ENCODE peak calls at places on chromosome 3, in seven cellular contexts. D is WERI-Rb-1, T is HCT116, J is GM10248, V is A549, F is IMR-90, L is fibroblast of the aortic adventitia. O is an unnamed sample.

GRCh38 chr3:58572013-58572633 is 5.1 kb downstream of the FAM107A start:
- DNase-seq in D (no peak), T (no peak), J (no peak), V (no peak), F (no peak), L (no peak), O (no peak)

GRCh38 chr3:7322957-7323679 is 462.2 kb downstream of the GRM7 start:
- DNase-seq in D (no peak), T (no peak), J (no peak), V (no peak), F (no peak), L (no peak), O (no peak)

GRCh38 chr3:140316895-140317400 is 360.9 kb upstream of the TRIM42 start:
- DNase-seq in D (no peak), T (no peak), J (no peak), V (no peak), F (no peak), L (no peak), O (no peak)

GRCh38 chr3:132448211-132448961 is 31.1 kb downstream of the DNAJC13 start:
- DNase-seq in D (no peak), T (no peak), J (no peak), V (no peak), F (peak), L (peak), O (no peak)

GRCh38 chr3:82641701-82642100 is 880.3 kb upstream of the GBE1 start:
- DNase-seq in D (no peak), T (no peak), J (no peak), V (no peak), F (no peak), L (no peak), O (no peak)

GRCh38 chr3:51390186-51390585 is 899 bp upstream of the RBM15B start:
- DNase-seq in D (no peak), T (no peak), J (no peak), V (no peak), F (no peak), L (no peak), O (no peak)

GRCh38 chr3:185176756-185177359 is 24.0 kb upstream of the C3orf70 start:
- DNase-seq in D (peak), T (peak), J (peak), V (peak), F (peak), L (peak), O (peak)

GRCh38 chr3:159852821-159853505 is 135.7 kb upstream of the IL12A start:
- DNase-seq in D (peak), T (no peak), J (no peak), V (no peak), F (peak), L (peak), O (no peak)

GRCh38 chr3:100516843-100517242 is 24.4 kb downstream of the TMEM45A start:
- DNase-seq in D (no peak), T (no peak), J (no peak), V (no peak), F (peak), L (peak), O (no peak)

GRCh38 chr3:81871358-81872152 is 110.1 kb upstream of the GBE1 start:
- DNase-seq in D (no peak), T (no peak), J (no peak), V (no peak), F (no peak), L (peak), O (no peak)

GRCh38 chr3:15535757-15536156 is 14.3 kb upstream of the COLQ start:
- DNase-seq in D (no peak), T (no peak), J (peak), V (no peak), F (peak), L (no peak), O (peak)

GRCh38 chr3:32138545-32139104 is 32.2 kb downstream of the GPD1L start:
- DNase-seq in D (no peak), T (no peak), J (no peak), V (no peak), F (peak), L (no peak), O (no peak)

GRCh38 chr3:11969986-11970385 is 34.2 kb upstream of the SYN2 start:
- DNase-seq in D (peak), T (no peak), J (no peak), V (no peak), F (no peak), L (no peak), O (no peak)

GRCh38 chr3:115792206-115792955 is 169.1 kb downstream of the GAP43 start:
- DNase-seq in D (no peak), T (no peak), J (peak), V (peak), F (peak), L (peak), O (no peak)

GRCh38 chr3:183400352-183400751 is 28.1 kb downstream of the MCF2L2 start:
- DNase-seq in D (peak), T (no peak), J (no peak), V (no peak), F (no peak), L (no peak), O (no peak)

GRCh38 chr3:111720681-111721380 is 125.7 kb upstream of the ZBED2 start:
- DNase-seq in D (no peak), T (no peak), J (no peak), V (no peak), F (no peak), L (no peak), O (no peak)

GRCh38 chr3:45406812-45407211 is 18.4 kb downstream of the LARS2 start:
- DNase-seq in D (no peak), T (no peak), J (no peak), V (no peak), F (no peak), L (no peak), O (no peak)

GRCh38 chr3:16132926-16133325 is 41.6 kb upstream of the GALNT15 start:
- DNase-seq in D (peak), T (no peak), J (no peak), V (no peak), F (peak), L (peak), O (no peak)

GRCh38 chr3:127446756-127447155 is 143.8 kb downstream of the TPRA1 start:
- DNase-seq in D (no peak), T (no peak), J (no peak), V (no peak), F (no peak), L (no peak), O (peak)

GRCh38 chr3:53938645-53939044 is 47.0 kb upstream of the SELENOK start:
- DNase-seq in D (peak), T (peak), J (peak), V (peak), F (peak), L (peak), O (no peak)

GRCh38 chr3:184320099-184320445 is 5.7 kb downstream of the EIF4G1 start:
- DNase-seq in D (no peak), T (peak), J (peak), V (peak), F (peak), L (peak), O (peak)

GRCh38 chr3:47266709-47267489 is 15.7 kb downstream of the KIF9 start:
- DNase-seq in D (no peak), T (peak), J (peak), V (peak), F (peak), L (peak), O (no peak)

GRCh38 chr3:40079845-40080240 is 229.7 kb upstream of the EIF1B start:
- DNase-seq in D (no peak), T (no peak), J (no peak), V (no peak), F (no peak), L (peak), O (no peak)

GRCh38 chr3:15331072-15331605 is 1.2 kb downstream of the SH3BP5 start:
- DNase-seq in D (no peak), T (no peak), J (no peak), V (no peak), F (no peak), L (no peak), O (no peak)

GRCh38 chr3:5023777-5024346 is 44.6 kb downstream of the BHLHE40 start:
- DNase-seq in D (no peak), T (no peak), J (no peak), V (no peak), F (no peak), L (no peak), O (no peak)

GRCh38 chr3:125004196-125004595 is 51.6 kb downstream of the HEG1 start:
- DNase-seq in D (no peak), T (no peak), J (no peak), V (no peak), F (peak), L (no peak), O (no peak)

GRCh38 chr3:140834266-140835037 is 107.2 kb upstream of the SLC25A36 start:
- DNase-seq in D (no peak), T (no peak), J (no peak), V (peak), F (no peak), L (no peak), O (no peak)

GRCh38 chr3:38811822-38812221 is 4.2 kb downstream of the SCN10A start:
- DNase-seq in D (no peak), T (no peak), J (no peak), V (no peak), F (no peak), L (no peak), O (no peak)

GRCh38 chr3:29764059-29764458 is 483.2 kb downstream of the RBMS3 start:
- DNase-seq in D (no peak), T (no peak), J (no peak), V (no peak), F (peak), L (peak), O (no peak)

GRCh38 chr3:72810659-72811434 is 37.4 kb downstream of the SHQ1 start:
- DNase-seq in D (no peak), T (no peak), J (no peak), V (no peak), F (peak), L (peak), O (no peak)

GRCh38 chr3:158808697-158809096 is 6.8 kb downstream of the MFSD1 start:
- DNase-seq in D (no peak), T (no peak), J (no peak), V (no peak), F (peak), L (peak), O (no peak)

GRCh38 chr3:141278196-141279073 is 46.8 kb downstream of the PXYLP1 start:
- DNase-seq in D (no peak), T (no peak), J (no peak), V (no peak), F (no peak), L (no peak), O (peak)

GRCh38 chr3:41424543-41425300 is 225.4 kb downstream of the CTNNB1 start:
- DNase-seq in D (no peak), T (no peak), J (no peak), V (no peak), F (no peak), L (no peak), O (no peak)

GRCh38 chr3:37024820-37025405 is 31.6 kb downstream of the MLH1 start:
- DNase-seq in D (no peak), T (no peak), J (no peak), V (peak), F (no peak), L (no peak), O (no peak)

GRCh38 chr3:42497009-42497731 is 5.3 kb upstream of the VIPR1 start:
- DNase-seq in D (peak), T (peak), J (no peak), V (peak), F (peak), L (peak), O (peak)

GRCh38 chr3:6716374-6716773 is 144.5 kb upstream of the GRM7 start:
- DNase-seq in D (no peak), T (no peak), J (no peak), V (no peak), F (no peak), L (no peak), O (no peak)

GRCh38 chr3:134606033-134607025 is 44.5 kb downstream of the KY start:
- DNase-seq in D (no peak), T (no peak), J (no peak), V (no peak), F (no peak), L (peak), O (peak)

GRCh38 chr3:130679218-130679617 is 67.4 kb downstream of the PIK3R4 start:
- DNase-seq in D (no peak), T (no peak), J (no peak), V (no peak), F (no peak), L (no peak), O (no peak)

GRCh38 chr3:134640872-134641470 is 9.9 kb downstream of the KY start:
- DNase-seq in D (peak), T (peak), J (no peak), V (peak), F (peak), L (peak), O (peak)

GRCh38 chr3:57006949-57007419 is 53.5 kb upstream of the SPATA12 start:
- DNase-seq in D (no peak), T (peak), J (no peak), V (no peak), F (peak), L (peak), O (no peak)

GRCh38 chr3:170603770-170604510 is 18.1 kb upstream of the SLC7A14 start:
- DNase-seq in D (no peak), T (no peak), J (no peak), V (no peak), F (peak), L (peak), O (no peak)
- TF ChIP-seq CTCF in D (no peak), T (no peak), J (no peak), V (no peak), F (no peak), L (no peak), O (no peak)

GRCh38 chr3:10338164-10338470 is 17.2 kb upstream of the SEC13 start:
- DNase-seq in D (no peak), T (no peak), J (no peak), V (no peak), F (no peak), L (no peak), O (no peak)

GRCh38 chr3:10338591-10339369 is 17.9 kb upstream of the SEC13 start:
- DNase-seq in D (no peak), T (no peak), J (no peak), V (no peak), F (no peak), L (no peak), O (no peak)

GRCh38 chr3:10336761-10337160 is 15.8 kb upstream of the SEC13 start:
- DNase-seq in D (no peak), T (no peak), J (no peak), V (no peak), F (no peak), L (no peak), O (no peak)

GRCh38 chr3:10335871-10336622 is 15.1 kb upstream of the SEC13 start:
- DNase-seq in D (no peak), T (no peak), J (no peak), V (no peak), F (no peak), L (no peak), O (no peak)

DNA sequence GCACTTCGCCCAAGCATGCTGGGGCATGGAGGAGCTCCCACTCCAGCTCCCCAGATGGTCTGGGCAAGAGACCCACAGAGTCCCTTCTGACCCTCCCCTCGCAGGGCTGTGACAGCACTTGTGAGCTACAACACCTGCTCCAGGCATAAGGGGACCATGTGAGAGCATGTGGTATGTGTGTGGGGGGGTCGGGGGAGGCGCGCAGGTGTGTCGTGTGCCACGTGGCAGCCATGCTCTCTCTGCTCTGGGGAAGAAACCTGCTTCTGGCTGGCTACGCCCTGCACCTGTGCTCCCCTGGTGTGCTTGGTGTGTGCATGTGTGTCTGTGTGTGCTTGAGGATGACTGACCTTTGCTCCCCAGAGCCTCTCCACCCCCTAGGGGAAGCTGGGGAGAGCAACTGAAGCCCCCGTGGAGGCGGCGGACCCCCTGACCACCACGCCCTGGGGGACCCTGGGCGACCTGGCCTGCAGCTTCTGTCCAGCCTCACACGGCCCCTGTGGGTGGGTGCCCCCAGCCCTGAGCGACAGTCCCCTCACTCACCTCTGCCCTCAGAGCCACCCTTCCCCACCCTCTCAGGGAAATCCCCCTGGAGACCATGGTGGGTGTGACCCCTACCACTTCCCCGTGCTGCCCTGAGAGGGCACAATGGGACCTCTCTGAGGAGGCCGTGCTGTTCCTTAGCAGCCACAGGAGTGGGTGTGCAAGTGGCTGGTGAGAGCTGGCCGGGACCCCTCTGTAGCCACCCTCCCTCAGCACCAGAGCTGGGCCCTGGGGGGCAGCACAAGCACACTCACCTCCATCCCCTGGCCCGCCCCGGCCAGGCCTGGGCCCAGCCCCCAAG is 16.6 kb upstream of the SEC13 start:
- DNase-seq in D (no peak), T (no peak), J (no peak), V (no peak), F (no peak), L (no peak), O (no peak)
- TF ChIP-seq CTCF in D (no peak), T (no peak), J (no peak), V (no peak), F (no peak), L (no peak), O (no peak)

DNA sequence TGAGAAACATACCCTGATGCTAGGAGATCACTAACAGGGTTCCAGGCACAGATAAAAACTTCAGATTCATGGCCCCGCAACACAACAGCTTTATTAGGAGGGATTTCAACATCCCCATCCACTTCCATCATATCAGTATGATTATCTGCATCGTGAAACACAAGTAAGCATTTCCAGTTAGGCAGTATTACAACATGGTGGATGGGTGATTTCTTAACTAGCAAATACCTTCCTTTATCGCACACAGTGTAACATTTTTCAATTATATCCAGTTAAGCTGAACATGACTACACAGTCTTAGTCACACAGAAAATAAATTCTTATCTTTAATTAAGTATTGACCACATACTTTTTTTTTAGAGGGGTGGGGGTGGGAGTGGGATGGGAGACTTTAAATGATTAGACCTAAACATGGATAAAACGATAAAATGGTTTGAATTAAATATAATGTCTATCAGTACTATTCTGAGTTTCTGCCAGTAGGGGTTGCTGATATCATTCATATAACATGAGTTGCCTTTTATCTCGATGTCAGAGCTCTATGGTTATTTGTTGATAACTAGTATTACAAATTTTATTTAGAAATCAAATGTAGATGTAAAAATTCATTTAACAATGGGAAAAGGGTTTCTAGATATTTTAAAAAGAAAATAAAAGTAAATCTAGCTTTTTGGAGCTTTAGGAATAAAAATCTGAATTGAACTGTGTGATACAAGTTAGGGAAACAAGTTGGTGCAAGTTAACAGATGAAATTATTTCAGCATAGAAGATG is 146.6 kb downstream of the TBL1XR1 start:
- DNase-seq in D (no peak), T (peak), J (no peak), V (peak), F (peak), L (peak), O (no peak)
- TF ChIP-seq CTCF in D (no peak), T (peak), J (peak), V (peak), F (peak), L (peak), O (peak)

GRCh38 chr3:71779674-71780377 is 5.1 kb downstream of the PROK2 start:
- DNase-seq in D (no peak), T (no peak), J (no peak), V (no peak), F (no peak), L (peak), O (no peak)
- TF ChIP-seq CTCF in D (no peak), T (no peak), J (no peak), V (no peak), F (no peak), L (no peak), O (no peak)